ENCODE peak calls at places on chromosomes 11 and 22, in five cellular contexts. Z is dermis microvascular lymphatic vessel endothelial cell; W is HEK293T; P is CD8-positive, alpha-beta T cell; U is stimulated activated CD8-positive, alpha-beta memory T cell treated with anti-CD3 and anti-CD28 coated beads, Interleukin-2, amount 100 ng/mL, for 1 hour. R is an unnamed sample.

GRCh38 chr11:128481135-128481534 is 106.2 kb downstream of the ETS1 start:
- DNase-seq in Z (no peak), W (no peak), P (no peak), U (no peak), R (peak)

GRCh38 chr22:23825246-23825905 is 13.4 kb downstream of the DERL3 start:
- DNase-seq in Z (no peak), W (no peak), P (no peak), U (no peak), R (no peak)

GRCh38 chr11:62801071-62801470 is 4.2 kb downstream of the NXF1 start:
- DNase-seq in Z (no peak), W (no peak), P (no peak), U (no peak), R (no peak)

GRCh38 chr11:109697140-109697843 is 275.3 kb downstream of the C11orf87 start:
- DNase-seq in Z (peak), W (peak), P (no peak), U (no peak), R (peak)

GRCh38 chr22:47203554-47203991 is 441.1 kb downstream of the TBC1D22A start:
- DNase-seq in Z (no peak), W (no peak), P (no peak), U (no peak), R (no peak)

GRCh38 chr11:2576116-2576515 is 123.7 kb downstream of the KCNQ1OT1 start:
- DNase-seq in Z (no peak), W (no peak), P (no peak), U (no peak), R (no peak)

GRCh38 chr22:19770349-19771220 is 10.0 kb downstream of the TBX1 start:
- DNase-seq in Z (no peak), W (no peak), P (no peak), U (no peak), R (no peak)

GRCh38 chr11:44036811-44037657 is 10.7 kb upstream of the ACCSL start:
- DNase-seq in Z (peak), W (peak), P (no peak), U (no peak), R (peak)

GRCh38 chr11:123238297-123238696 is 43.2 kb upstream of the CLMP start:
- DNase-seq in Z (no peak), W (no peak), P (no peak), U (no peak), R (peak)

GRCh38 chr22:37192232-37192631 is 4.2 kb upstream of the C1QTNF6 start:
- DNase-seq in Z (no peak), W (no peak), P (no peak), U (no peak), R (no peak)

GRCh38 chr11:88377661-88378060 is 40.1 kb upstream of the CTSC start:
- DNase-seq in Z (no peak), W (no peak), P (no peak), U (no peak), R (no peak)

GRCh38 chr11:14015711-14016110 is 53.2 kb downstream of the SPON1 start:
- DNase-seq in Z (peak), W (peak), P (no peak), U (no peak), R (no peak)

GRCh38 chr11:119196833-119197483 is 9.2 kb upstream of the CBL start:
- DNase-seq in Z (peak), W (peak), P (peak), U (peak), R (peak)

GRCh38 chr11:111598546-111598945 is 3.7 kb upstream of the SIK2 start:
- DNase-seq in Z (no peak), W (no peak), P (no peak), U (no peak), R (peak)

GRCh38 chr11:19561011-19561410 is 151.6 kb upstream of the NAV2 start:
- DNase-seq in Z (peak), W (no peak), P (no peak), U (no peak), R (no peak)

GRCh38 chr22:28955817-28956216 is 72.4 kb downstream of the ZNRF3 start:
- DNase-seq in Z (no peak), W (no peak), P (peak), U (peak), R (no peak)

GRCh38 chr11:97140885-97141494 is 751.2 kb downstream of the JRKL start:
- DNase-seq in Z (no peak), W (peak), P (no peak), U (no peak), R (no peak)

GRCh38 chr11:119056397-119056999 is 507 bp downstream of the HYOU1 start:
- DNase-seq in Z (no peak), W (peak), P (peak), U (peak), R (no peak)

GRCh38 chr22:29320546-29320945 is 5.0 kb upstream of the RASL10A start:
- DNase-seq in Z (no peak), W (no peak), P (no peak), U (no peak), R (no peak)

GRCh38 chr11:44961894-44962293 is 11.2 kb upstream of the TP53I11 start:
- DNase-seq in Z (no peak), W (no peak), P (no peak), U (no peak), R (no peak)

GRCh38 chr11:44229664-44230063 is 80.3 kb downstream of the ALX4 start:
- DNase-seq in Z (no peak), W (no peak), P (no peak), U (no peak), R (no peak)

GRCh38 chr22:20777420-20778177 is 3.7 kb downstream of the SERPIND1 start:
- DNase-seq in Z (peak), W (no peak), P (no peak), U (no peak), R (peak)

GRCh38 chr11:115941481-115941993 is 437.3 kb upstream of the CADM1 start:
- DNase-seq in Z (no peak), W (no peak), P (no peak), U (no peak), R (peak)

GRCh38 chr22:21931056-21931455 is 21.6 kb downstream of the PPM1F start:
- DNase-seq in Z (no peak), W (no peak), P (no peak), U (no peak), R (no peak)

GRCh38 chr11:72624496-72625201 is 49.6 kb downstream of the PDE2A start:
- DNase-seq in Z (peak), W (no peak), P (no peak), U (no peak), R (no peak)

GRCh38 chr11:126496576-126497403 is 141.3 kb downstream of the ST3GAL4 start:
- DNase-seq in Z (no peak), W (no peak), P (no peak), U (no peak), R (no peak)

GRCh38 chr11:47950396-47950795 is 30.0 kb upstream of the PTPRJ start:
- DNase-seq in Z (no peak), W (no peak), P (peak), U (peak), R (no peak)

R was measured in stromal cell of bone marrow.